ENCODE peak calls at places on chromosome 15, in four cellular contexts. One of them, this sample, is unnamed.

GRCh38 chr15:88872706-88873105 is 22.6 kb downstream of the HAPLN3 start:
- DNase-seq in GM12865: no peak
- DNase-seq in HCT116: no peak
- DNase-seq in nephron progenitor cell: no peak
- DNase-seq in this sample: no peak

GRCh38 chr15:59339252-59339672 is 33.4 kb downstream of the MYO1E start:
- DNase-seq in GM12865: no peak
- DNase-seq in HCT116: no peak
- DNase-seq in nephron progenitor cell: no peak
- DNase-seq in this sample: no peak

GRCh38 chr15:71082803-71083202 is 32.5 kb upstream of the THSD4 start:
- DNase-seq in GM12865: no peak
- DNase-seq in HCT116: no peak
- DNase-seq in nephron progenitor cell: no peak
- DNase-seq in this sample: no peak

GRCh38 chr15:74044267-74045110 is 37.9 kb downstream of the GOLGA6A start:
- DNase-seq in GM12865: no peak
- DNase-seq in HCT116: no peak
- DNase-seq in nephron progenitor cell: no peak
- DNase-seq in this sample: no peak

GRCh38 chr15:96327155-96327741 is 3.3 kb upstream of the NR2F2 start:
- DNase-seq in GM12865: peak
- DNase-seq in HCT116: peak
- DNase-seq in nephron progenitor cell: no peak
- DNase-seq in this sample: peak

GRCh38 chr15:52078197-52078875 is 34.2 kb downstream of the BCL2L10 start:
- DNase-seq in GM12865: no peak
- DNase-seq in HCT116: no peak
- DNase-seq in nephron progenitor cell: no peak
- DNase-seq in this sample: no peak

GRCh38 chr15:38275951-38276350 is 23.3 kb downstream of the SPRED1 start:
- DNase-seq in GM12865: no peak
- DNase-seq in HCT116: no peak
- DNase-seq in nephron progenitor cell: no peak
- DNase-seq in this sample: no peak

GRCh38 chr15:93478922-93479321 is 389.9 kb upstream of the RGMA start:
- DNase-seq in GM12865: no peak
- DNase-seq in HCT116: no peak
- DNase-seq in nephron progenitor cell: no peak
- DNase-seq in this sample: no peak

GRCh38 chr15:39530446-39531342 is 50.2 kb upstream of the THBS1 start:
- DNase-seq in GM12865: peak
- DNase-seq in HCT116: no peak
- DNase-seq in nephron progenitor cell: no peak
- DNase-seq in this sample: no peak

GRCh38 chr15:45588199-45588910 is 1.2 kb downstream of the BLOC1S6 start:
- DNase-seq in GM12865: peak
- DNase-seq in HCT116: no peak
- DNase-seq in nephron progenitor cell: no peak
- DNase-seq in this sample: no peak

DNA sequence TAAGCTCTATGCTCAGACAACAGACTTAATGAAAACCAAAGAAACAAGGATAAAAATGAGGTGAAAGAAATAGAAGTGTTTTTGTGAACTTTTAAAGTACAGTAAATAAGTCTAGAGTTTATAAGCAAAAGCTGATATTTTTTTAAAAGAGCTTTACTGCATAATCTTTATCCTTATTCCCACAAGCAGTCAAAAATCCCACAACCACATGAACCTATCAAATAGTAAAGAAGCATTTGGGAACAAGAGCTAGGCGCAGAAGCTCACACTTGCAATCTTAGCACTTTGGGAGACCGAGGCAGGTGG is 103.8 kb upstream of the TJP1 start:
- DNase-seq in GM12865: no peak
- DNase-seq in HCT116: no peak
- DNase-seq in nephron progenitor cell: no peak
- DNase-seq in this sample: no peak
- TF ChIP-seq CTCF in GM12865: no peak
- TF ChIP-seq CTCF in HCT116: no peak
- TF ChIP-seq CTCF in nephron progenitor cell: peak
- TF ChIP-seq CTCF in this sample: no peak

GRCh38 chr15:41010335-41010734 is 57.1 kb downstream of the CHAC1 start:
- DNase-seq in GM12865: no peak
- DNase-seq in HCT116: no peak
- DNase-seq in nephron progenitor cell: no peak
- DNase-seq in this sample: no peak
- TF ChIP-seq CTCF in GM12865: no peak
- TF ChIP-seq CTCF in HCT116: no peak
- TF ChIP-seq CTCF in nephron progenitor cell: no peak
- TF ChIP-seq CTCF in this sample: no peak

DNA sequence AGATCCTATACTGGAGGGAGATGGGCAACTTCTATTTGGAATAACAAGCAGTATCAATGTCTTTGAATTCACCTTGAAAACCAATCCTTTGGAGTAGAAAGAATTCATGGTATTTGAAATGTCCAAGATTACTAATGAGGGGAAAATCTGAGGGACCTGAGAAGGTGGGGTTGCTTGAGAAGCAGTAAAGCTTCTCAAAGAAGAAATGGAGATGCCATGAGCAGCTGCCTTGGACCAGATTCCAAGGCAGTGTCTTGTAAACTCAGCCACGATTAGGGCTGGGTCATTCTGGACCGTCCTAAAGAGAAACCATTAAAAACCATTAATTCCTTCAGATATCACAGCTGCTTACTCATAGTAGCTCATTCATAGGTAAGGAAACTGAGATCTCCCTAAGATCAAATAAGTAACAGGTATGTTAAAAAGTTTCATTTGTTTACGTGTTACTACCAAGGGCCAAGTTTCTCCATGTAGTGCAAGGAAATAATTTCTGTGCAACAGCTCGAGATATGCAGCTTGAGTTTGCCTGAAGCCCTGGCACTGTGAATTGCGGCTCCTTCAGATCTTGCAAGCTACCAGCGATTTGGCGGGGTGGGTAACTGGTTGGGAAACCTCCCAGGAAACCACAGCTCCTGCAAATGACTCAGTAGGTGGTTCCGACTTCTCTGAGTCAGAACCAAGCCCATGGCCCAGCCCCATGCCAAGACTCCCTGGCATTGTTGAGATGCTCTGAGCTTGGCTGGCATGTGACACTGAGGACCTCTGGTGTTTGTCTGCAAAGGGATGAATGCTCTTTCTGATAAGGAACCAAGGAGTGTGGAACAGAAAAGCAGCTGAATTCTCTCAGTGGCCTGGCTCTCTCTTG is 296.8 kb downstream of the RORA start:
- DNase-seq in GM12865: peak
- DNase-seq in HCT116: peak
- DNase-seq in nephron progenitor cell: no peak
- DNase-seq in this sample: no peak
- TF ChIP-seq CTCF in GM12865: peak
- TF ChIP-seq CTCF in HCT116: peak
- TF ChIP-seq CTCF in nephron progenitor cell: no peak
- TF ChIP-seq CTCF in this sample: no peak

GRCh38 chr15:78069630-78070029 is 7.9 kb downstream of the TBC1D2B start:
- DNase-seq in GM12865: peak
- DNase-seq in HCT116: no peak
- DNase-seq in nephron progenitor cell: no peak
- DNase-seq in this sample: no peak
- TF ChIP-seq CTCF in GM12865: no peak
- TF ChIP-seq CTCF in HCT116: no peak
- TF ChIP-seq CTCF in nephron progenitor cell: no peak
- TF ChIP-seq CTCF in this sample: no peak

GRCh38 chr15:25775317-25775912 is 87.7 kb downstream of the ATP10A start:
- DNase-seq in GM12865: peak
- DNase-seq in HCT116: no peak
- DNase-seq in nephron progenitor cell: no peak
- DNase-seq in this sample: peak

GRCh38 chr15:25780479-25781255 is 82.5 kb downstream of the ATP10A start:
- DNase-seq in GM12865: no peak
- DNase-seq in HCT116: no peak
- DNase-seq in nephron progenitor cell: no peak
- DNase-seq in this sample: no peak

GRCh38 chr15:25774871-25775270 is 88.3 kb downstream of the ATP10A start:
- DNase-seq in GM12865: no peak
- DNase-seq in HCT116: no peak
- DNase-seq in nephron progenitor cell: no peak
- DNase-seq in this sample: no peak

GRCh38 chr15:25776071-25776740 is 86.9 kb downstream of the ATP10A start:
- DNase-seq in GM12865: no peak
- DNase-seq in HCT116: no peak
- DNase-seq in nephron progenitor cell: no peak
- DNase-seq in this sample: no peak

DNA sequence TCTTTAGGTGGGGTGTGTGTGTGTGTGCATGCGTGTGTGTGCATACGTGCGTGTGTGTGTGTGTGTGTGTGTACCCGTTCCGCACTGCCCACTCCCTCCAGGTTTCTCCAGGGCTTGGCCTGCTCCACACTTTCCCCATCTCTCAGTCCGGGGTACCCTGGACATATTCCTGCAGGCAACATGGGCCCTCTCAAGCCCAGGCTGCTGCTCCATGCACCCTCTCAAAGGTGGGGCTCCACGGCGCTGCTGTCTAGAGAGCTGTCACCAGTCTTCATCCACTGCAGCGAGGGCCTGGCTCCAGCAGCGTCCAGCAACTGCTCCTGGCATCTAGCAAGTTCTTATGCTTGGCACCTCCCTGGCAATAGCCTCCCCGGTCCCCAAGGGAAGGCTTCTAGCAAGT is 86.1 kb downstream of the ATP10A start:
- DNase-seq in GM12865: no peak
- DNase-seq in HCT116: no peak
- DNase-seq in nephron progenitor cell: no peak
- DNase-seq in this sample: no peak
- TF ChIP-seq CTCF in GM12865: no peak
- TF ChIP-seq CTCF in HCT116: no peak
- TF ChIP-seq CTCF in nephron progenitor cell: no peak
- TF ChIP-seq CTCF in this sample: no peak

DNA sequence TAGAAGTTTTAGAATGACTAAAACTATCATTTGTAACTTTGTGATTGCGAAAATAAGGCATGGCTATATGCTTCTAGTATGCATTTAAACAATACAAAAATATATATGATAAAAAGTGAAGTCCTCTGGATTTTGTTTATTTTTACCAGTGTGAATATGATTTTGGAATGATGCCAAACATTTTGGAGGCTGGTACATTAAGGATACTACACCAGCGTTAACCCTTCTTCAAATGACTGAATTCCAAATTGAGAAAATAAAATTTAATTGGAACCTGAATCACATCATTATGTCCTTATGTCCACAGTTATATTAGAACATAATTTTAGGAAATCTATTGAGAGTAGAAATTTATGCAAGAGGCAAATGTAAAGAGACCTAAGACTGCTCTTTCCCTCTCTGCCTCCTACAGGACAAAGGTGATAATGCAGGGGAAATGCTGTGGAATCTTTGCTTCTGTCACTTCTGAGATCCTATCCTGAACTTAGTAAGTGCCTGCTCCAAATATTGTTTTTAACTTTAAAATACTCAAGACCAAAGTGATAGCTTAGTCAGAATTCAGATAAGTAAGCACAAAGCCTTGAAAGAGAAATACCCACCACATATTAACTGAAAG is 121.1 kb upstream of the NANOGP8 start:
- DNase-seq in GM12865: peak
- DNase-seq in HCT116: peak
- DNase-seq in nephron progenitor cell: no peak
- DNase-seq in this sample: peak
- TF ChIP-seq CTCF in GM12865: peak
- TF ChIP-seq CTCF in HCT116: peak
- TF ChIP-seq CTCF in nephron progenitor cell: peak
- TF ChIP-seq CTCF in this sample: peak

GRCh38 chr15:77035584-77035983 is 35.3 kb downstream of the TSPAN3 start:
- DNase-seq in GM12865: no peak
- DNase-seq in HCT116: no peak
- DNase-seq in nephron progenitor cell: no peak
- DNase-seq in this sample: no peak

GRCh38 chr15:77033417-77033728 is 37.5 kb downstream of the TSPAN3 start:
- DNase-seq in GM12865: no peak
- DNase-seq in HCT116: no peak
- DNase-seq in nephron progenitor cell: no peak
- DNase-seq in this sample: no peak

GRCh38 chr15:77033729-77034619 is 36.9 kb downstream of the TSPAN3 start:
- DNase-seq in GM12865: no peak
- DNase-seq in HCT116: no peak
- DNase-seq in nephron progenitor cell: no peak
- DNase-seq in this sample: peak

GRCh38 chr15:77035999-77036471 is 34.9 kb downstream of the TSPAN3 start:
- DNase-seq in GM12865: no peak
- DNase-seq in HCT116: no peak
- DNase-seq in nephron progenitor cell: no peak
- DNase-seq in this sample: peak

DNA sequence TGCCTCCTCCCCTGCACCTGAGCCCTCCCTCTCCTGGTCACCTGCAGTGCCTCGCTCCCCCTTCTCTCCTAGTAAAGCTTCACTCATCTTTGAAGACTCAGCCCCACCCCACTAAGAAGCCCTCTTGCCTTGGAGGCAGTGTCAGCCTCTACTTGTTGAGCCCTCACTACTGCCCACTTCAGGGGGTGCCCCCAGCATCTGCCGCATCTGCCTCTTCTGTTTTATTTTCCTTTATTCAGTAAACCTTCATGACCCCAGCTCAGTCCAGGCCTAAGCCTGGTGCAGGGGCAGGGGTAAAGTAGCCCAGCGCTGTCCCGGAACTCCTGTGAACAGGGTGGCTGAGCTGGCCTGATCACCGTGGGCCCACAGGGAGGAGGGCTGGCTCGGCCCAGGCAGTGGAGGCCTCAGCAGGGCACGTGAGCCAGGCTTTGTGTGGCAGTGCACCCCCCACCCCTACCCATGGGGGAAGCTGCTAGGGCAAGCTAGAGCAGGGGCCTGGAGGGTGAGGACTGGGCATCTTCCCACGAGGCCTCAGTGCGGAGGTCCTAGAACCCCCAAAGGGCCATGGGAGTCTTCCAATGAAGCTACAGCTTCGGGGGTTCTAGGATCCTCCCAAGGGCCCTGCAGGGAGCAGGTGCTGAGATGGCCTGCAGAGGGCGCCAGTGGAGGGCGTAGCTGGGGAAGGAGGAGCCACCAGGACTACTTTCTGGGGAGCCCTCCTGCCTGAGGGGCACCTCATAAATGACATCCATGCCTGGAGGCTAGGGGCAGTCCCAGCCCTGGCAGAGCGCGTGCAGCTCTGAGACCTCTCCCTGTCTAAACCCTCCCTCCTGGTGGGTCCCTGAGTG is 36.1 kb downstream of the TSPAN3 start:
- DNase-seq in GM12865: peak
- DNase-seq in HCT116: no peak
- DNase-seq in nephron progenitor cell: peak
- DNase-seq in this sample: peak
- TF ChIP-seq CTCF in GM12865: peak
- TF ChIP-seq CTCF in HCT116: peak
- TF ChIP-seq CTCF in nephron progenitor cell: peak
- TF ChIP-seq CTCF in this sample: peak

DNA sequence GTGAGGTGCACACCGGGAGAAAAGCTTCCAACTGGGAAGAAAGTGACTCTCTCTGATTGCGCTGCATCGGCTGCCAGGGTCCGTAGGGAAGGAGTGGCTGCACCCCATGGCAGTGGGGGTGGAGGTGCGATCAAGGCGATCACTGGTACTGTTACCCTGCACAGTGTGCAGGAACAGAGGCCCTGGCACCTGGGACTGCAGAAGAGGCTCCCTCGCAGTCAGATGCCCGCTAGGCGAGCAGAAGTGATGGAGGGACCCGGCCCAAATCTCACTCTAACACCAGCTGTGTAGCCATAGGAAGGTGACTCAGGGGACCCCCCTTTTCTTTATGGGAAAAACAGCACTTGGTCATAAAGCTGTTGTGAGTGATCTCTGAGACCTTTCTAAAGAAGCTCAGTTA is 196.8 kb downstream of the GABRG3 start:
- DNase-seq in GM12865: no peak
- DNase-seq in HCT116: no peak
- DNase-seq in nephron progenitor cell: no peak
- DNase-seq in this sample: no peak
- TF ChIP-seq CTCF in GM12865: no peak
- TF ChIP-seq CTCF in HCT116: no peak
- TF ChIP-seq CTCF in nephron progenitor cell: no peak
- TF ChIP-seq CTCF in this sample: no peak

This sample was measured in GM20000.